ENCODE peak calls at places on chromosome 10, in six cellular contexts. N is left ventricle myocardium inferior; O is CD8-positive, alpha-beta T cell; P is Peyer's patch; H is small intestine; Z is H9. G is an unnamed sample.

GRCh38 chr10:469947-470338 is 219.5 kb downstream of the DIP2C start:
- DNase-seq in P (no peak), O (no peak), Z (no peak), H (no peak), N (no peak), G (no peak)

GRCh38 chr10:1932617-1933016 is 195.3 kb upstream of the ADARB2 start:
- DNase-seq in P (no peak), O (no peak), Z (no peak), N (no peak), H (no peak), G (no peak)

GRCh38 chr10:113525713-113526112 is 27.1 kb upstream of the HABP2 start:
- DNase-seq in O (no peak), H (no peak), Z (no peak), P (peak; percentile 29), N (no peak), G (no peak)

GRCh38 chr10:93333278-93333978 is 148.7 kb downstream of the MYOF start:
- DNase-seq in P (no peak), H (no peak), N (no peak), Z (peak; percentile 45), O (no peak), G (no peak)

GRCh38 chr10:61993676-61994401 is 92.3 kb downstream of the ARID5B start:
- DNase-seq in H (peak; percentile 38), Z (no peak), N (no peak), P (no peak), O (no peak), G (no peak)

GRCh38 chr10:70617798-70618568 is 15.4 kb upstream of the PRF1 start:
- DNase-seq in Z (no peak), H (no peak), P (no peak), N (no peak), O (no peak), G (no peak)

GRCh38 chr10:123998197-123999141 is 94.9 kb downstream of the CHST15 start:
- DNase-seq in O (no peak), P (peak; percentile 44), Z (no peak), N (no peak), H (no peak), G (no peak)

GRCh38 chr10:43039629-43040481 is 37.0 kb upstream of the RET start:
- DNase-seq in H (no peak), P (peak; percentile 38), O (no peak), N (no peak), Z (peak; percentile 18), G (no peak)

GRCh38 chr10:122388287-122388997 is 13.9 kb downstream of the PLEKHA1 start:
- DNase-seq in O (no peak), Z (no peak), P (no peak), H (no peak), N (no peak), G (no peak)

GRCh38 chr10:3748484-3748883 is 36.5 kb downstream of the KLF6 start:
- DNase-seq in P (peak; percentile 24), N (no peak), O (no peak), H (no peak), Z (no peak), G (no peak)

GRCh38 chr10:103839867-103840746 is 15.3 kb downstream of the SH3PXD2A start:
- DNase-seq in O (no peak), H (peak; percentile 26), P (no peak), N (peak; percentile 79), Z (peak; percentile 66), G (no peak)

GRCh38 chr10:97969538-97969937 is 60.9 kb downstream of the CRTAC1 start:
- DNase-seq in Z (no peak), P (no peak), H (no peak), N (no peak), O (no peak), G (no peak)

GRCh38 chr10:90872648-90873020 is 860 bp downstream of the RPP30 start:
- DNase-seq in O (no peak), P (no peak), Z (no peak), H (no peak), N (no peak), G (no peak)

GRCh38 chr10:23099816-23100215 is 4.4 kb downstream of the MSRB2 start:
- DNase-seq in H (peak; percentile 89), P (no peak), N (no peak), O (no peak), Z (no peak), G (no peak)

GRCh38 chr10:75303045-75303777 is 67.5 kb upstream of the COMTD1 start:
- DNase-seq in Z (no peak), O (no peak), P (no peak), N (no peak), H (no peak), G (no peak)

GRCh38 chr10:97596101-97597055 is 6.9 kb downstream of the C10orf62 start:
- DNase-seq in H (peak; percentile 47), Z (no peak), N (no peak), P (no peak), O (no peak), G (no peak)

GRCh38 chr10:17200885-17201164 is 647 bp downstream of the TRDMT1 start:
- DNase-seq in P (peak; percentile 71), Z (no peak), H (peak; percentile 65), N (peak; percentile 18), O (no peak), G (peak; percentile 51)

GRCh38 chr10:14779053-14779649 is 4.5 kb upstream of the FAM107B start:
- DNase-seq in N (no peak), P (no peak), O (no peak), H (peak; percentile 29), Z (no peak), G (no peak)

GRCh38 chr10:121608669-121609190 is 10.5 kb upstream of the FGFR2 start:
- DNase-seq in P (peak; percentile 75), H (peak; percentile 72), N (peak; percentile 25), Z (peak; percentile 81), O (no peak), G (no peak)

GRCh38 chr10:79249156-79250121 is 97.8 kb upstream of the PPIF start:
- DNase-seq in O (no peak), Z (no peak), H (no peak), P (no peak), N (no peak), G (no peak)
- H3K27ac ChIP-seq in O (no peak overlapping the region), Z (no peak overlapping the region), H (no peak overlapping the region), P (peak overlapping the region; percentile 91), N (peak overlapping the region; percentile 97), G (peak overlapping the region; percentile 94)

GRCh38 chr10:72014197-72014596 is 50.0 kb downstream of the CHST3 start:
- DNase-seq in Z (no peak), O (no peak), N (no peak), H (no peak), P (no peak), G (no peak)

GRCh38 chr10:72011976-72012512 is 47.8 kb downstream of the CHST3 start:
- DNase-seq in H (no peak), N (no peak), O (no peak), P (no peak), Z (no peak), G (no peak)

GRCh38 chr10:72014785-72015480 is 50.7 kb downstream of the CHST3 start:
- DNase-seq in O (no peak), Z (no peak), H (no peak), N (no peak), P (no peak), G (no peak)

GRCh38 chr10:72012801-72013200 is 48.6 kb downstream of the CHST3 start:
- DNase-seq in N (no peak), H (no peak), O (no peak), P (no peak), Z (no peak), G (no peak)

DNA sequence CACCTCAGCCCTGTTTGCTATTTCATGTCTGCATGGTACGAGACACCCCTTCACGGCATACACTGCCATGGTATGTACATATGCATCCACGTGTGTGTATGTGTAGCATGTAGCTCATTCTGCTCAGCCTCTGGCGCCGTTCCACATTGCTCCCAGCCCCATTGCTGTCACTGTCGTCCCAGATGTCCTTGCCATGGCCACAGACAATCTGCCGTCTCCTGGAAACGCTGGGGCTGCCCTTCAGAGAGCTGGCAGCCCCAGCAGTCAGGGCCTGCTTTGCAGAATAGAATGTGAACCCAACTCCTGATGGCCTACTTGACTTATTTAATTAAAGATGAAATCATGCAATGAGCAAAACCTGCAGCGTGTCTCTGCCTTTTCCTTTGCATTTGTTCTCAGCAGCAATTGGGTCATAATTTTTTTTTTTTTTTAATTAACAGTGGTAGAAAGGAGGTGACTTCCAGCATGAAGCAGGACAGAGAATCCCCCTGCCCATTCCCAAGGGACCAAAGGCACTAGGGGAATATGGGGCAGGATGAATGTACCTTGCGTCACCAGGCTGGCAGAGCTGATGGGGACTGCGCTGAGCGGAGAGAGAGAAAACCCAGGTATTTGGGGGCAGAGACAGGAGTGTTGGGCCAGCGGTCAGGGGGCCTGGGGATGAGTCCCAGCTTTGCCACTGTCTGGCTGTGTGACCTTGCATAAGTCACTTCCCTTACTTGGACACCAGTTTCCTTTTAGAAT is 49.2 kb downstream of the CHST3 start:
- DNase-seq in O (no peak), H (no peak), P (no peak), N (peak; percentile 73), Z (no peak), G (peak; percentile 67)
- H3K27ac ChIP-seq in O (no peak overlapping the region), H (no peak overlapping the region), P (no peak overlapping the region), N (peak overlapping the region; percentile 92), Z (no peak overlapping the region), G (peak overlapping the region; percentile 98)

GRCh38 chr10:130809181-130809580 is 502.3 kb downstream of the TCERG1L start:
- DNase-seq in O (no peak), Z (no peak), N (no peak), P (no peak), H (no peak), G (no peak)

GRCh38 chr10:130807721-130808120 is 503.8 kb downstream of the TCERG1L start:
- DNase-seq in O (no peak), Z (no peak), P (peak; percentile 11), H (no peak), N (no peak), G (no peak)

GRCh38 chr10:130808243-130808642 is 503.3 kb downstream of the TCERG1L start:
- DNase-seq in P (peak; percentile 26), H (no peak), N (no peak), O (no peak), Z (no peak), G (no peak)

GRCh38 chr10:130809761-130810515 is 501.6 kb downstream of the TCERG1L start:
- DNase-seq in N (no peak), Z (no peak), P (no peak), O (no peak), H (no peak), G (no peak)

GRCh38 chr10:130808686-130809085 is 502.8 kb downstream of the TCERG1L start:
- DNase-seq in H (no peak), N (no peak), P (no peak), Z (no peak), O (no peak), G (no peak)
- H3K27ac ChIP-seq in H (no peak overlapping the region), N (no peak overlapping the region), P (no peak overlapping the region), Z (no peak overlapping the region), O (no peak overlapping the region), G (no peak overlapping the region)

GRCh38 chr10:86828145-86828544 is 71.7 kb downstream of the BMPR1A start:
- DNase-seq in O (no peak), H (no peak), N (no peak), P (no peak), Z (no peak), G (no peak)

GRCh38 chr10:86825366-86825765 is 68.9 kb downstream of the BMPR1A start:
- DNase-seq in N (no peak), Z (no peak), P (no peak), H (no peak), O (no peak), G (no peak)

GRCh38 chr10:86827639-86828038 is 71.2 kb downstream of the BMPR1A start:
- DNase-seq in O (no peak), Z (no peak), P (no peak), H (no peak), N (no peak), G (no peak)

GRCh38 chr10:86830043-86830591 is 73.7 kb downstream of the BMPR1A start:
- DNase-seq in Z (no peak), H (no peak), O (no peak), P (no peak), N (no peak), G (no peak)

GRCh38 chr10:86829472-86829871 is 73.1 kb downstream of the BMPR1A start:
- DNase-seq in O (no peak), N (no peak), P (no peak), H (no peak), Z (no peak), G (no peak)
- H3K27ac ChIP-seq in O (no peak overlapping the region), N (no peak overlapping the region), P (no peak overlapping the region), H (no peak overlapping the region), Z (no peak overlapping the region), G (no peak overlapping the region)

G was measured in substantia nigra.